ENCODE peak calls at places on chromosome 2, in nine cellular contexts. One of them, this sample, is unnamed.

GRCh38 chr2:77156599-77156998 is 365.6 kb downstream of the LRRTM4 start:
- DNase-seq in GM23338: no peak
- DNase-seq in HCT116: no peak
- DNase-seq in Panc1: no peak
- DNase-seq in HL-60: no peak
- DNase-seq in K562: no peak
- DNase-seq in breast epithelium: no peak
- DNase-seq in vagina: no peak
- DNase-seq in esophagus muscularis mucosa: no peak
- DNase-seq in this sample: no peak

GRCh38 chr2:112644155-112644932 is 1.4 kb upstream of the SLC20A1 start:
- DNase-seq in GM23338: peak; percentile 58
- DNase-seq in HCT116: peak; percentile 69
- DNase-seq in Panc1: no peak
- DNase-seq in HL-60: no peak
- DNase-seq in K562: no peak
- DNase-seq in breast epithelium: no peak
- DNase-seq in vagina: no peak
- DNase-seq in esophagus muscularis mucosa: no peak
- DNase-seq in this sample: no peak

GRCh38 chr2:25276569-25277465 is 64.9 kb downstream of the DNMT3A start:
- DNase-seq in GM23338: peak; percentile 85
- DNase-seq in HCT116: no peak
- DNase-seq in Panc1: no peak
- DNase-seq in HL-60: peak; percentile 23
- DNase-seq in K562: peak; percentile 30
- DNase-seq in breast epithelium: no peak
- DNase-seq in vagina: no peak
- DNase-seq in esophagus muscularis mucosa: no peak
- DNase-seq in this sample: peak; percentile 59

GRCh38 chr2:33230877-33231276 is 245.6 kb upstream of the RASGRP3 start:
- DNase-seq in GM23338: no peak
- DNase-seq in HCT116: no peak
- DNase-seq in Panc1: no peak
- DNase-seq in HL-60: no peak
- DNase-seq in K562: no peak
- DNase-seq in breast epithelium: no peak
- DNase-seq in vagina: no peak
- DNase-seq in esophagus muscularis mucosa: no peak
- DNase-seq in this sample: no peak

GRCh38 chr2:238256594-238257104 is 16.8 kb upstream of the HES6 start:
- DNase-seq in GM23338: peak; percentile 98
- DNase-seq in HCT116: peak; percentile 92
- DNase-seq in Panc1: peak; percentile 51
- DNase-seq in HL-60: peak; percentile 87
- DNase-seq in K562: peak; percentile 73
- DNase-seq in breast epithelium: peak; percentile 85
- DNase-seq in vagina: no peak
- DNase-seq in esophagus muscularis mucosa: no peak
- DNase-seq in this sample: peak; percentile 92

GRCh38 chr2:110813896-110814295 is 81.5 kb downstream of the ACOXL start:
- DNase-seq in GM23338: no peak
- DNase-seq in HCT116: no peak
- DNase-seq in Panc1: no peak
- DNase-seq in HL-60: no peak
- DNase-seq in K562: no peak
- DNase-seq in breast epithelium: no peak
- DNase-seq in vagina: no peak
- DNase-seq in esophagus muscularis mucosa: no peak
- DNase-seq in this sample: no peak

GRCh38 chr2:181036445-181036844 is 56.0 kb downstream of the UBE2E3 start:
- DNase-seq in GM23338: no peak
- DNase-seq in HCT116: no peak
- DNase-seq in Panc1: no peak
- DNase-seq in HL-60: no peak
- DNase-seq in K562: no peak
- DNase-seq in breast epithelium: no peak
- DNase-seq in vagina: no peak
- DNase-seq in esophagus muscularis mucosa: no peak
- DNase-seq in this sample: no peak

GRCh38 chr2:101502095-101502494 is 27.2 kb upstream of the RFX8 start:
- DNase-seq in GM23338: no peak
- DNase-seq in HCT116: no peak
- DNase-seq in Panc1: no peak
- DNase-seq in HL-60: no peak
- DNase-seq in K562: no peak
- DNase-seq in breast epithelium: no peak
- DNase-seq in vagina: no peak
- DNase-seq in esophagus muscularis mucosa: no peak
- DNase-seq in this sample: no peak

DNA sequence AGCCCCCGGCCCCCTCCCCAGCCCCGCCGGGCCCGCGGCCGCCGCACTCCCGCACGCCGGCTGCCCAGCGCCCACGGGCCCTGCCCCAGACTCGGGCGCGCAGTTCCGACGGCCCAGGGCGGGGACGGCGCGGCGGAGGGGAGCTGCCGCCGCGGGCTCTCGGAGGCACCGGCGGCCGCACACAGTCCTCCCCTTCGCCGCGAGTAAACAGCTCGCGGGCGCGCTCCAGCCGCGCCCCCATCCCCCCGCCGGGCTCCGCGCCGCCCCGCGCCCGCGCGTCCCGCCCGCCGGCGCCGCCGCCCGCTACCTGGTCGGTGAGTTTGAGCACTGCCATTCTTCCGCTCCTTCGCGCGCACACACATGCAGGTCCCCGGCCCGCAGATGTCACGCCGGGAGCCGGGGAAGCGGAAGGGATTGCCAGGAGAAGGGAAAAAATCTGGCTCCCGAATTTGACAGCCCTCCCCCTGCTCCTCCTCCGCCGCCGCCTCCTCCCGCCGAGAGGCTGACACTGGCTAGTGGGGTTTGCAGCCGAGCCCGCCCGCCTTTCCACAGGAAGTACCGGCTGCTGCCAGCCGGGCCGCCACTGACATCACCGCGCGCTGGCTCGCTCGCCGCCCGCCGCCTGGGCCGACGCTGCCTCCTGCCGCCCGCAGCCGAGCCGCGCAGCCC is at the start of gene ANKRD44:
- DNase-seq in GM23338: peak; percentile 83
- DNase-seq in HCT116: peak; percentile 31
- DNase-seq in Panc1: no peak
- DNase-seq in HL-60: peak; percentile 87
- DNase-seq in K562: peak; percentile 45
- DNase-seq in breast epithelium: peak; percentile 88
- DNase-seq in vagina: peak; percentile 95
- DNase-seq in esophagus muscularis mucosa: peak; percentile 95
- DNase-seq in this sample: peak; percentile 97
- TF ChIP-seq POLR2AphosphoS5 in GM23338: no peak
- TF ChIP-seq POLR2AphosphoS5 in HCT116: peak; percentile 44
- TF ChIP-seq POLR2AphosphoS5 in Panc1: peak; percentile 29
- TF ChIP-seq POLR2AphosphoS5 in HL-60: peak; percentile 61
- TF ChIP-seq POLR2AphosphoS5 in K562: no peak
- TF ChIP-seq POLR2AphosphoS5 in breast epithelium: no peak
- TF ChIP-seq POLR2AphosphoS5 in vagina: peak; percentile 79
- TF ChIP-seq POLR2AphosphoS5 in esophagus muscularis mucosa: peak; percentile 82
- TF ChIP-seq POLR2AphosphoS5 in this sample: peak; percentile 88

GRCh38 chr2:2849464-2850217 is 518.6 kb upstream of the MYT1L start:
- DNase-seq in GM23338: no peak
- DNase-seq in HCT116: no peak
- DNase-seq in Panc1: no peak
- DNase-seq in HL-60: no peak
- DNase-seq in K562: no peak
- DNase-seq in breast epithelium: no peak
- DNase-seq in vagina: no peak
- DNase-seq in esophagus muscularis mucosa: no peak
- DNase-seq in this sample: no peak

GRCh38 chr2:2848198-2848597 is 517.1 kb upstream of the MYT1L start:
- DNase-seq in GM23338: no peak
- DNase-seq in HCT116: no peak
- DNase-seq in Panc1: no peak
- DNase-seq in HL-60: no peak
- DNase-seq in K562: no peak
- DNase-seq in breast epithelium: no peak
- DNase-seq in vagina: no peak
- DNase-seq in esophagus muscularis mucosa: no peak
- DNase-seq in this sample: no peak

GRCh38 chr2:2847131-2847740 is 516.2 kb upstream of the MYT1L start:
- DNase-seq in GM23338: no peak
- DNase-seq in HCT116: no peak
- DNase-seq in Panc1: no peak
- DNase-seq in HL-60: no peak
- DNase-seq in K562: no peak
- DNase-seq in breast epithelium: no peak
- DNase-seq in vagina: no peak
- DNase-seq in esophagus muscularis mucosa: no peak
- DNase-seq in this sample: no peak

GRCh38 chr2:2850218-2850850 is 519.3 kb upstream of the MYT1L start:
- DNase-seq in GM23338: no peak
- DNase-seq in HCT116: no peak
- DNase-seq in Panc1: no peak
- DNase-seq in HL-60: no peak
- DNase-seq in K562: no peak
- DNase-seq in breast epithelium: no peak
- DNase-seq in vagina: no peak
- DNase-seq in esophagus muscularis mucosa: no peak
- DNase-seq in this sample: no peak

GRCh38 chr2:2848621-2849443 is 517.8 kb upstream of the MYT1L start:
- DNase-seq in GM23338: no peak
- DNase-seq in HCT116: no peak
- DNase-seq in Panc1: no peak
- DNase-seq in HL-60: no peak
- DNase-seq in K562: no peak
- DNase-seq in breast epithelium: no peak
- DNase-seq in vagina: no peak
- DNase-seq in esophagus muscularis mucosa: no peak
- DNase-seq in this sample: no peak
- H3K27ac ChIP-seq in GM23338: no peak overlapping the region
- H3K27ac ChIP-seq in HCT116: no peak overlapping the region
- H3K27ac ChIP-seq in Panc1: no peak overlapping the region
- H3K27ac ChIP-seq in HL-60: no peak overlapping the region
- H3K27ac ChIP-seq in K562: no peak overlapping the region
- H3K27ac ChIP-seq in breast epithelium: no peak overlapping the region
- H3K27ac ChIP-seq in vagina: no peak overlapping the region
- H3K27ac ChIP-seq in esophagus muscularis mucosa: no peak overlapping the region
- H3K27ac ChIP-seq in this sample: no peak overlapping the region

DNA sequence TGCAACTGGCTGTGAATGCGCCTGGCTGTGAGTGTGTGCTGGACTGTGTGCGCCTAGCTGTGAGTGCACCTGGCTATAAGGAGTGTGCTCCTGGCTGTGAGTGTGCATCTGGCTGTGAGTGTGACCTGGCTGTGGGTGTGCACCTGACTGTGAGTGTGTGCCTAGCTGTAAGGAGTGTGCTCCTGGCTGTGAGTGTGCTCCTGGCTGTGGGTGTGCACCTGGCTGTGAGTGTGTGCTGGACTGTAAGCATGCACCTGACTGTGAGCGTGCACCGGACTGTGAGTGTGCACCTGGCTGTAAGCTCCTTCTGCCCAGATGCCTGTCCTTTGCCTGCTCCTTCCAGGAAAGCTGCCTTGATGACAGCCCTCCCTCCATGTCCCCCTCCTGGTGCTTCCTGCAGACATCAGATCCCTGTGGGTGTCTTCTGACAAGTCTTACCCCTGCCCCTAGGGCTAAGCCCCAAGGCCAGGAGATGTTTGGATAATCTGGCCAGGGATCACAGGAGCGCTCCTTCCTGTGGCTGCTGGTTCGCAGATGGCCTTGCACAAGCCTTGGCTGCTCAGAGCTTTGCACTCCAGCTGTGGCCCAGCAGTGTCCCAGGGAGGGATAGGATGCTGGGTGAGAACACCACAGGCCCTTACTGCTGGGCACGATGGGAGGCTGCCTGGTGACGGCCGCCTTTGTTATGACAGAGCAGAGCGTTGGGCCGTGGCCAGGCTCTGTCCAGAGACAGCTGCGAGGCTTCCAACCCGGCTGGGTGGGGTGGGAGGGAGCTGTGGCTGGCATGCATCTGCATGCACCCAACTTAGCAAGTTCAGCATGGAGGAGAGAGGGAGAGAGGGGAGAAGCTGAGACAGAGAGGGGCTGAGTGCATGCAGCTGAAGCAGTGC is 89.9 kb downstream of the GLI2 start:
- DNase-seq in GM23338: no peak
- DNase-seq in HCT116: no peak
- DNase-seq in Panc1: no peak
- DNase-seq in HL-60: no peak
- DNase-seq in K562: no peak
- DNase-seq in breast epithelium: no peak
- DNase-seq in vagina: no peak
- DNase-seq in esophagus muscularis mucosa: no peak
- DNase-seq in this sample: peak; percentile 33
- TF ChIP-seq POLR2AphosphoS5 in GM23338: no peak
- TF ChIP-seq POLR2AphosphoS5 in HCT116: no peak
- TF ChIP-seq POLR2AphosphoS5 in Panc1: no peak
- TF ChIP-seq POLR2AphosphoS5 in HL-60: no peak
- TF ChIP-seq POLR2AphosphoS5 in K562: no peak
- TF ChIP-seq POLR2AphosphoS5 in breast epithelium: no peak
- TF ChIP-seq POLR2AphosphoS5 in vagina: peak; percentile 21
- TF ChIP-seq POLR2AphosphoS5 in esophagus muscularis mucosa: peak; percentile 47
- TF ChIP-seq POLR2AphosphoS5 in this sample: peak; percentile 61

GRCh38 chr2:240810199-240810598 is 9.8 kb downstream of the KIF1A start:
- DNase-seq in GM23338: no peak
- DNase-seq in HCT116: no peak
- DNase-seq in Panc1: no peak
- DNase-seq in HL-60: no peak
- DNase-seq in K562: no peak
- DNase-seq in breast epithelium: no peak
- DNase-seq in vagina: no peak
- DNase-seq in esophagus muscularis mucosa: no peak
- DNase-seq in this sample: no peak

GRCh38 chr2:240803191-240803590 is 16.8 kb downstream of the KIF1A start:
- DNase-seq in GM23338: no peak
- DNase-seq in HCT116: no peak
- DNase-seq in Panc1: no peak
- DNase-seq in HL-60: no peak
- DNase-seq in K562: no peak
- DNase-seq in breast epithelium: no peak
- DNase-seq in vagina: no peak
- DNase-seq in esophagus muscularis mucosa: no peak
- DNase-seq in this sample: no peak

GRCh38 chr2:240806006-240806405 is 14.0 kb downstream of the KIF1A start:
- DNase-seq in GM23338: no peak
- DNase-seq in HCT116: no peak
- DNase-seq in Panc1: no peak
- DNase-seq in HL-60: no peak
- DNase-seq in K562: no peak
- DNase-seq in breast epithelium: no peak
- DNase-seq in vagina: no peak
- DNase-seq in esophagus muscularis mucosa: no peak
- DNase-seq in this sample: no peak

GRCh38 chr2:240809276-240809675 is 10.7 kb downstream of the KIF1A start:
- DNase-seq in GM23338: no peak
- DNase-seq in HCT116: no peak
- DNase-seq in Panc1: no peak
- DNase-seq in HL-60: no peak
- DNase-seq in K562: no peak
- DNase-seq in breast epithelium: no peak
- DNase-seq in vagina: no peak
- DNase-seq in esophagus muscularis mucosa: no peak
- DNase-seq in this sample: no peak

DNA sequence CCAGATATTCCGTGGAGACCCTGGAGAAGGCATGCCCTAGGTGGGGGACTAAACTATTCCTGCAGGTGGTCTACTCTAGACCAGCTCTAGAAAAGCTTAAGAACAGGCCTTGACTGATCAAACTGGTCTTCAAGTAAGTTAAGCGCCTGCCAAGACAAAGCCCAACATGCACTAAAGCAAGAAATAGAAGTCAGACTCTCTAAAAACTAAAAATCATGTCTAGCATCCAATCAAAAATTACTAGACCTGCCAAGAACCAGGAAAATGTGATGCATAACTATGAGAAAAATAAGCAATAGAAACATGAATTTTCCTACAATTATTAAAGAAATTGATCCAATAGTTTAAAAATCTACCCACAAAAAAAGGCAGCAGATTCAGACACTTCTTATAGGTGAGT is 13.6 kb downstream of the KIF1A start:
- DNase-seq in GM23338: no peak
- DNase-seq in HCT116: no peak
- DNase-seq in Panc1: no peak
- DNase-seq in HL-60: no peak
- DNase-seq in K562: no peak
- DNase-seq in breast epithelium: no peak
- DNase-seq in vagina: no peak
- DNase-seq in esophagus muscularis mucosa: no peak
- DNase-seq in this sample: no peak
- H3K27ac ChIP-seq in GM23338: peak overlapping the region; percentile 11
- H3K27ac ChIP-seq in HCT116: no peak overlapping the region
- H3K27ac ChIP-seq in Panc1: no peak overlapping the region
- H3K27ac ChIP-seq in HL-60: no peak overlapping the region
- H3K27ac ChIP-seq in K562: no peak overlapping the region
- H3K27ac ChIP-seq in breast epithelium: no peak overlapping the region
- H3K27ac ChIP-seq in vagina: no peak overlapping the region
- H3K27ac ChIP-seq in esophagus muscularis mucosa: no peak overlapping the region
- H3K27ac ChIP-seq in this sample: no peak overlapping the region

This sample was measured in upper lobe of left lung.